ENCODE peak calls at places on chromosomes 1 and 21, in ten cellular contexts. I is psoas muscle, Q is SJSA1, B is IMR-90, W is RWPE1, D is GM23338, C is thoracic aorta, P is prostate gland, E is H9, F is heart left ventricle. R is an unnamed sample.

GRCh38 chr1:198096390-198096789 is 60.4 kb upstream of the NEK7 start:
- DNase-seq in I (no peak), Q (no peak), B (peak; percentile 47), W (no peak), D (peak; percentile 41), C (no peak), P (no peak), E (no peak), F (no peak), R (no peak)

GRCh38 chr1:41713557-41714327 is 205.0 kb downstream of the HIVEP3 start:
- DNase-seq in I (no peak), Q (peak; percentile 78), B (peak; percentile 92), W (peak; percentile 78), D (peak; percentile 35), C (no peak), P (no peak), E (no peak), F (no peak), R (no peak)

GRCh38 chr1:24875976-24876609 is 54.0 kb downstream of the RUNX3 start:
- DNase-seq in I (no peak), Q (no peak), B (no peak), W (no peak), D (no peak), C (no peak), P (no peak), E (no peak), F (no peak), R (no peak)

GRCh38 chr1:64895500-64895899 is 70.8 kb downstream of the JAK1 start:
- DNase-seq in I (no peak), Q (no peak), B (no peak), W (no peak), D (no peak), C (no peak), P (no peak), E (no peak), F (no peak), R (no peak)

GRCh38 chr1:47837866-47838561 is 159.2 kb downstream of the TRABD2B start:
- DNase-seq in I (no peak), Q (no peak), B (no peak), W (no peak), D (no peak), C (no peak), P (no peak), E (no peak), F (no peak), R (no peak)

GRCh38 chr1:231199868-231200267 is 38.0 kb downstream of the TRIM67 start:
- DNase-seq in I (no peak), Q (no peak), B (no peak), W (no peak), D (no peak), C (no peak), P (no peak), E (no peak), F (no peak), R (no peak)

GRCh38 chr1:200564319-200564718 is 56.2 kb downstream of the KIF14 start:
- DNase-seq in I (no peak), Q (no peak), B (no peak), W (no peak), D (no peak), C (no peak), P (no peak), E (no peak), F (no peak), R (no peak)

GRCh38 chr1:215376544-215377264 is 190.4 kb upstream of the KCTD3 start:
- DNase-seq in I (no peak), Q (no peak), B (no peak), W (no peak), D (no peak), C (no peak), P (no peak), E (no peak), F (no peak), R (no peak)

GRCh38 chr1:211334986-211335385 is 8.4 kb downstream of the TRAF5 start:
- DNase-seq in I (no peak), Q (no peak), B (peak; percentile 43), W (no peak), D (no peak), C (no peak), P (no peak), E (no peak), F (no peak), R (no peak)

GRCh38 chr21:27566521-27566920 is 599.6 kb upstream of the ADAMTS5 start:
- DNase-seq in I (no peak), Q (no peak), B (no peak), W (no peak), D (no peak), C (no peak), P (no peak), E (no peak), F (no peak), R (no peak)

GRCh38 chr1:2989185-2989584 is 32.1 kb upstream of the ACTRT2 start:
- DNase-seq in I (no peak), Q (no peak), B (no peak), W (no peak), D (no peak), C (no peak), P (no peak), E (no peak), F (no peak), R (no peak)
- H3K27ac ChIP-seq in I (no peak overlapping the region), Q (no peak overlapping the region), B (no peak overlapping the region), W (no peak overlapping the region), D (no peak overlapping the region), C (no peak overlapping the region), P (no peak overlapping the region), E (no peak overlapping the region), F (no peak overlapping the region), R (no peak overlapping the region)

DNA sequence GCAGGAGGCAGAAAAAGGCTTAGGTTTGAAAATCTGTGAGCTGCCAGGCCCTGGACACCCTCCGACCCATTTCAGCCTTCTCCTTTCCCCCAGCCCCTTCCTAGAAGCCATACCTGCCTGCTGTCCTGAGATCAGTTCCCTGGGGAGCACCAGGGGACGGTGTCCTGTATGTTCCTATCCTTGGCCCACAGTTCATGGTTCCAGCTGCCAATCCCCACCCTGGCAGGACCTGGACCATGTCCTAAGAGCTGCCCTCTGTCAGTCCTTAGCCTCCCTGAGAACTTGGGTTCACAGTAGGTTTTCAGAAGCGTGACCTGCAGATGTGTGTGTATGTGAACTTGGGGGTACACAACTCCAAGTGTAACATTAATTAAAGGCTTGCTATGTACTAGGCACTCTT is 3.8 kb downstream of the TCEA3 start:
- DNase-seq in I (no peak), Q (no peak), B (no peak), W (no peak), D (no peak), C (no peak), P (no peak), E (no peak), F (no peak), R (no peak)
- H3K27ac ChIP-seq in I (peak overlapping the region; percentile 92), Q (no peak overlapping the region), B (no peak overlapping the region), W (no peak overlapping the region), D (no peak overlapping the region), C (no peak overlapping the region), P (no peak overlapping the region), E (no peak overlapping the region), F (no peak overlapping the region), R (no peak overlapping the region)

DNA sequence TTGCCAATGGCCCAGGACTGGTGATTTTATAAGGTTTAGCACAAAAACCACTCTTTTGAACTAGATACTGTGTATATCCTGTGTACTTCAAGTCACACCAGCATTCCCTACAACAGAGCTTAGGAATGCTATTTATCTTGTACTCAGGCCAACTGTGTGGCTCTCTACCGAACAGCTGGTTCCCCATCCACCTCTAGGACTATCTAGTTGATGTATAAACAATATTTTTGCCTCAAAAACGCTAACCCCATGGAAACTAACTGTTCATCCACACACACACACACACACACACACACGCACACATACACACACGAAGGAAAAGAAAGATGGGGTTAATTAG is 28.7 kb upstream of the SLC45A3 start:
- DNase-seq in I (no peak), Q (no peak), B (peak; percentile 87), W (no peak), D (no peak), C (no peak), P (no peak), E (no peak), F (no peak), R (no peak)
- H3K27ac ChIP-seq in I (no peak overlapping the region), Q (no peak overlapping the region), B (no peak overlapping the region), W (no peak overlapping the region), D (no peak overlapping the region), C (no peak overlapping the region), P (peak overlapping the region; percentile 10), E (no peak overlapping the region), F (no peak overlapping the region), R (no peak overlapping the region)

GRCh38 chr1:21623411-21623961 is 45.7 kb downstream of the RAP1GAP start:
- DNase-seq in I (no peak), Q (no peak), B (no peak), W (no peak), D (no peak), C (no peak), P (peak; percentile 77), E (no peak), F (no peak), R (no peak)

GRCh38 chr1:21621761-21622436 is 47.3 kb downstream of the RAP1GAP start:
- DNase-seq in I (no peak), Q (no peak), B (no peak), W (no peak), D (no peak), C (no peak), P (no peak), E (no peak), F (no peak), R (no peak)

GRCh38 chr1:21621051-21621450 is 48.1 kb downstream of the RAP1GAP start:
- DNase-seq in I (no peak), Q (no peak), B (no peak), W (no peak), D (no peak), C (no peak), P (no peak), E (no peak), F (no peak), R (no peak)

GRCh38 chr1:21624577-21625389 is 44.4 kb downstream of the RAP1GAP start:
- DNase-seq in I (no peak), Q (no peak), B (no peak), W (no peak), D (no peak), C (no peak), P (no peak), E (no peak), F (no peak), R (peak; percentile 55)

GRCh38 chr1:21622466-21623315 is 46.5 kb downstream of the RAP1GAP start:
- DNase-seq in I (no peak), Q (no peak), B (no peak), W (peak; percentile 88), D (peak; percentile 74), C (no peak), P (peak; percentile 59), E (peak; percentile 59), F (no peak), R (no peak)
- H3K27ac ChIP-seq in I (no peak overlapping the region), Q (no peak overlapping the region), B (no peak overlapping the region), W (peak overlapping the region; percentile 0), D (no peak overlapping the region), C (no peak overlapping the region), P (peak overlapping the region; percentile 82), E (no peak overlapping the region), F (no peak overlapping the region), R (no peak overlapping the region)

GRCh38 chr1:53049574-53049967 is 12.4 kb upstream of the PODN start:
- DNase-seq in I (no peak), Q (no peak), B (peak; percentile 62), W (no peak), D (no peak), C (no peak), P (no peak), E (no peak), F (no peak), R (no peak)
- H3K27ac ChIP-seq in I (no peak overlapping the region), Q (no peak overlapping the region), B (no peak overlapping the region), W (no peak overlapping the region), D (peak overlapping the region; percentile 6), C (peak overlapping the region; percentile 31), P (no peak overlapping the region), E (no peak overlapping the region), F (no peak overlapping the region), R (no peak overlapping the region)